ENCODE peak calls at places on chromosomes 12 and 14, in four cellular contexts. A is cardiac fibroblast, S is bronchial epithelial cell, K is aorta. M is an unnamed sample.

GRCh38 chr14:34875031-34875922 is at the start of gene BAZ1A:
- DNase-seq in A (peak), S (peak), K (peak), M (peak)

GRCh38 chr12:57268264-57268663 is 17.3 kb upstream of the STAC3 start:
- DNase-seq in A (no peak), S (peak), K (no peak), M (no peak)

GRCh38 chr14:31529053-31529452 is 32.2 kb upstream of the NUBPL start:
- DNase-seq in A (no peak), S (no peak), K (no peak), M (no peak)

GRCh38 chr12:78035913-78036658 is 205.4 kb downstream of the NAV3 start:
- DNase-seq in A (peak), S (no peak), K (no peak), M (no peak)

GRCh38 chr14:75944607-75945241 is 37.1 kb downstream of the TGFB3 start:
- DNase-seq in A (no peak), S (no peak), K (no peak), M (no peak)

GRCh38 chr14:22561661-22562579 is 27.1 kb downstream of the DAD1 start:
- DNase-seq in A (no peak), S (no peak), K (no peak), M (peak)

GRCh38 chr14:80637726-80638619 is 303.6 kb downstream of the CEP128 start:
- DNase-seq in A (no peak), S (no peak), K (no peak), M (no peak)

GRCh38 chr14:101105045-101105444 is 201.5 kb upstream of the RTL1 start:
- DNase-seq in A (no peak), S (no peak), K (no peak), M (no peak)

GRCh38 chr14:52075371-52075770 is 6.5 kb upstream of the NID2 start:
- DNase-seq in A (no peak), S (no peak), K (no peak), M (no peak)

GRCh38 chr12:122106891-122107660 is 28.5 kb downstream of the MLXIP start:
- DNase-seq in A (no peak), S (no peak), K (no peak), M (no peak)

GRCh38 chr12:92299744-92300143 is 154.1 kb upstream of the BTG1 start:
- DNase-seq in A (no peak), S (no peak), K (no peak), M (no peak)

GRCh38 chr12:127809236-127809635 is 457.7 kb upstream of the TMEM132C start:
- DNase-seq in A (peak), S (peak), K (no peak), M (no peak)

GRCh38 chr14:106129274-106129673 is 602.9 kb downstream of the TMEM121 start:
- DNase-seq in A (no peak), S (no peak), K (no peak), M (no peak)

GRCh38 chr12:123675436-123675835 is 4.5 kb downstream of the TCTN2 start:
- DNase-seq in A (no peak), S (no peak), K (no peak), M (no peak)

GRCh38 chr12:52826611-52827498 is 7.3 kb downstream of the KRT79 start:
- DNase-seq in A (no peak), S (no peak), K (peak), M (no peak)

GRCh38 chr14:93970967-93971634 is 5.3 kb downstream of the ASB2 start:
- DNase-seq in A (no peak), S (no peak), K (no peak), M (peak)
- H3K4me3 ChIP-seq in A (no peak), S (no peak), K (no peak), M (peak)

GRCh38 chr12:2960996-2961616 is 1.9 kb downstream of the TEAD4 start:
- DNase-seq in A (peak), S (no peak), K (no peak), M (no peak)
- H3K4me3 ChIP-seq in A (peak), S (no peak), K (no peak), M (no peak)

DNA sequence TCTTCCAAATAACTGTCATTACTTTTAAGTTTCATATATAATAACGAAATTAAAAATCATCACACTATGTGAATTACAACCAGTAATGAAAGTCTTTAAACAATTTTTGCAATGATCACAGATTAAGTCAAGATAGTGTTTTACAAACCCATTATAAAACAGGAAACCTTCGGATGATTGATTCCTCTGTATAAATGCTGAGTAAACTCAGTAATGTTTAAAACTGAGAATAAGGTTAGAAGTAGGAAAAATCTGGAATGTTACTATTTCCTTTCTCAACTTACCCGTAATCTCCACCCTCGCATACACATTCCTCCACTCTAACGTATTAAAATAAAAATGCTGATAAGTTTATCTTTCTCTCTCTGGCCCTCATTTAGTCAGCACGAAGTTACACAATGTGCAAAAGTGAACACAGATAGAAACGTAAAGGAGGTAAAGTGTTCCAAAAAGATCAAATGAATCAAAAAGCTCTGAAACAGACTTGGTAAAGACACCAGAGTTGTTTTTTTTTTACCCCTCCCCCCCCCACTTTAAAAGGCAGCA is 1.6 kb downstream of the ZFC3H1 start:
- DNase-seq in A (peak), S (peak), K (no peak), M (no peak)
- H3K4me3 ChIP-seq in A (peak), S (peak), K (peak), M (peak)

DNA sequence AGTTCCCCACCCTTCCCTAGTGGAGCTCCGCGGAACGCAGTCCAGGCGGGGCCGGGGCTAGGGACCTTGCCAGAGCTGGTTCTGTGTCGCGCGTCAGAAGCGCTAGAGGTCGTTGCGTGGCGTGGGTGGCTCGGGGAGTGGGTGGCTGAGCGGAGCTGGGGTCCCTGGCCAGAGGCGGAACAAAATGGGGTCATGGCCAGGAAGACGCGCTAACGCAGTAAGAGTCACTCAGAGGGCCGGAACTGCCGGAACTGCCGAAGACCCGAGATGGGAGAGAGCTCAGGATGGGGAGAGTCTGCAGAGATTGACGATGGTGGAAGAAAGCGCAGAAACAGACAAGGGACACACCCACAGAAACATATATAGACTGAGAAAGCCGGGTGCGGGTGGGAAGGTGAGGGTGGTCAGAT is 4.8 kb downstream of the DGKA start:
- DNase-seq in A (peak), S (no peak), K (no peak), M (peak)
- H3K4me3 ChIP-seq in A (peak), S (no peak), K (no peak), M (peak)

GRCh38 chr14:21261824-21262223 is 7.4 kb downstream of the HNRNPC start:
- DNase-seq in A (no peak), S (no peak), K (no peak), M (no peak)
- H3K4me3 ChIP-seq in A (no peak), S (no peak), K (no peak), M (peak)

GRCh38 chr12:5258966-5259365 is 172.9 kb upstream of the NTF3 start:
- DNase-seq in A (no peak), S (no peak), K (no peak), M (no peak)
- H3K4me3 ChIP-seq in A (no peak), S (no peak), K (no peak), M (no peak)

DNA sequence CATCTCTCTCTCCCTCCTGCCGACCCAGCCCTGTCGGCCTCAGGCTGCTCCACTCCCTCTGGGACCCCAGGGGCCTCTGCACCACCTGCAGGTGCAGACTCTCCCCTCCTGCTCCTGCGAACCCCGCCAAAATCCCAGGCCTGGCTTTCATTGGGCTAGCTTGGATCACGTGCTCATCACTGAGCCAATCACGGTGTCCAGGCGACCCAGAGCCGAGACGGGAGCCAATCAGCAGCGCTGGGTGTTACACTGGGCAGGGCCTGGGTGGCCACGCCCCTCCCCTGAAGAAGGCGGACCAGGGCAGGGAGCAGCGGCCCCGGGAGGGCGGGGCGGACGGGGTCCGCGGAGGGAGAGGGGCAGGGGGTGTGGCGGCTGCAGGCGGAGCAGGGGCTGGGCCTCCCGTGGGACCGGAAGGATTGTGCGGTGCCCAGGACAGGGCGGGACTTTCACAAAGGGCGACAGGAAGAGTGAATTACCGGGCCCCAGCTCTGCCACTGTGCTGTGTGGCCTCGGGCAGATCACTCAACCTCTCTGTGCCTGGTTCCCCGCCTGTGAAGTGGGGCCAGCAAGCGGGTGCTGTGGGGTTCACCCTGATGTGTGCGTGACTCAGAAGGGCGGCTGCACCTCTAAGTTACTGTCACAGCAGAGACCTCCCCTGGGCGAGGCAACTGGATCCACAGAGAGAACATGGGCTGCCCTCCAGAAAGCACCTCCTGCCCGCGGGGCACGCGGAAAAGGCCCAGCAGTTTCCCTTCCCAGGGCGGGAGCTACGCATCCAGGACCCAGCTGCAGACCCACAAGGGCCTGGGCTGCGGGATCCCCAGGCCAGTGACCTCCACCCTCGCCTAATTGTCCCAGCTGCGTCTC is 66.5 kb upstream of the FBRSL1 start:
- DNase-seq in A (no peak), S (no peak), K (no peak), M (peak)
- H3K4me3 ChIP-seq in A (no peak), S (no peak), K (no peak), M (no peak)

GRCh38 chr14:68627868-68628604 is 164.8 kb downstream of the ZFP36L1 start:
- DNase-seq in A (peak), S (peak), K (peak), M (peak)
- H3K4me3 ChIP-seq in A (no peak), S (peak), K (no peak), M (peak)

DNA sequence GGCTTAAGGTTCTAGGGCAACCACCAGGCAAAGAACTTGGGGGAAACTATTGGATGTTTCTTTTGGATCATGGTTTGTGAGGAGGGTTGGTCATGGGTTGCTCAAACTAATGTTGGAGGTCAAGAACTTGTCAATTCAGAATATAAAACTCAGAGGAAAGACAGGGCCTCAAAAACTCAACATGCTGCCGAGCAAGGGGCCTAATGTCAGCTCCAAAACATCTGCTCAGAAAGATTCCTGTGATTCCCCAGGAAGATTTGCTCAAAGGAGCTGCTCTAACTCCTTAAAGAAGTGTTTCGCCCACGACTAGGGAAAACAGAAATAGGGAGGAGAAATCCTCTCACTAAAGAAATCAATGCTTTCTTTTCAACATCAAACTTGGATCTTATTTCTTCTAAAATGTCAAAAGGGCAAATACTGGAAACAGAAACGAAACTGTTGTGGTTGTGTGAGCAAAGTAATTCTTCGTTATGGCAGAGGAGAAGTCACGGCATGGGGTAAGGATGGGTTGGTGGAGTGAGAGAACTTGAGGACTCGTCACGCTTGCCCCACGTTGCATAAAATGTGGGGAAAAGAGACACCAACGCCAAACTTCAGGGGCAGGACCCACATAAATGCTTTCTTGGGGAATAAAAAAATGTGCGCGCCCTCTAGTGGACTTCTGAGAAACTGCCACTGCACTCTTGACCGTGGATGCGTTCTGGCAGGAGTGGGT is 3.8 kb upstream of the IGF1 start:
- DNase-seq in A (peak), S (peak), K (peak), M (peak)
- H3K4me3 ChIP-seq in A (peak), S (peak), K (peak), M (peak)

M was measured in CD4-positive, CD25-positive, alpha-beta regulatory T cell.